ENCODE peak calls at places on chromosome X, in eight cellular contexts. One of them, this sample, is unnamed.

GRCh38 chrX:101025126-101025525 is 26.8 kb downstream of the TRMT2B start:
- DNase-seq in iris pigment epithelial cell: peak; percentile 32
- DNase-seq in immature natural killer cell: no peak
- DNase-seq in occipital lobe: no peak
- DNase-seq in activated CD4-positive, alpha-beta memory T cell treated with anti-CD3 and anti-CD28 coated beads for 36 hours: no peak
- DNase-seq in smooth muscle cell of the brain vasculature: no peak
- DNase-seq in Caco-2: no peak
- DNase-seq in colonic mucosa: no peak
- DNase-seq in this sample: no peak

GRCh38 chrX:52368368-52369055 is at the start of gene XAGE2:
- DNase-seq in iris pigment epithelial cell: no peak
- DNase-seq in immature natural killer cell: no peak
- DNase-seq in occipital lobe: no peak
- DNase-seq in activated CD4-positive, alpha-beta memory T cell treated with anti-CD3 and anti-CD28 coated beads for 36 hours: no peak
- DNase-seq in smooth muscle cell of the brain vasculature: no peak
- DNase-seq in Caco-2: peak; percentile 43
- DNase-seq in colonic mucosa: no peak
- DNase-seq in this sample: no peak

GRCh38 chrX:67544871-67545771 is 1.3 kb downstream of the AR start:
- DNase-seq in iris pigment epithelial cell: peak; percentile 49
- DNase-seq in immature natural killer cell: no peak
- DNase-seq in occipital lobe: no peak
- DNase-seq in activated CD4-positive, alpha-beta memory T cell treated with anti-CD3 and anti-CD28 coated beads for 36 hours: peak; percentile 10
- DNase-seq in smooth muscle cell of the brain vasculature: no peak
- DNase-seq in Caco-2: no peak
- DNase-seq in colonic mucosa: no peak
- DNase-seq in this sample: peak; percentile 79

GRCh38 chrX:49291615-49292337 is 11.7 kb upstream of the GAGE10 start:
- DNase-seq in iris pigment epithelial cell: peak; percentile 47
- DNase-seq in immature natural killer cell: peak; percentile 50
- DNase-seq in occipital lobe: no peak
- DNase-seq in activated CD4-positive, alpha-beta memory T cell treated with anti-CD3 and anti-CD28 coated beads for 36 hours: peak; percentile 79
- DNase-seq in smooth muscle cell of the brain vasculature: no peak
- DNase-seq in Caco-2: peak; percentile 51
- DNase-seq in colonic mucosa: peak; percentile 67
- DNase-seq in this sample: peak; percentile 38

GRCh38 chrX:155747520-155747919 is 133.6 kb upstream of the VAMP7 start:
- DNase-seq in iris pigment epithelial cell: peak; percentile 2
- DNase-seq in immature natural killer cell: no peak
- DNase-seq in occipital lobe: no peak
- DNase-seq in activated CD4-positive, alpha-beta memory T cell treated with anti-CD3 and anti-CD28 coated beads for 36 hours: no peak
- DNase-seq in smooth muscle cell of the brain vasculature: no peak
- DNase-seq in Caco-2: no peak
- DNase-seq in colonic mucosa: peak; percentile 73
- DNase-seq in this sample: no peak

GRCh38 chrX:108270739-108271396 is 167.4 kb downstream of the COL4A6 start:
- DNase-seq in iris pigment epithelial cell: peak; percentile 45
- DNase-seq in immature natural killer cell: no peak
- DNase-seq in occipital lobe: no peak
- DNase-seq in activated CD4-positive, alpha-beta memory T cell treated with anti-CD3 and anti-CD28 coated beads for 36 hours: no peak
- DNase-seq in smooth muscle cell of the brain vasculature: no peak
- DNase-seq in Caco-2: no peak
- DNase-seq in colonic mucosa: no peak
- DNase-seq in this sample: peak; percentile 83

GRCh38 chrX:45385767-45386166 is 185.1 kb upstream of the DIPK2B start:
- DNase-seq in iris pigment epithelial cell: peak; percentile 25
- DNase-seq in immature natural killer cell: no peak
- DNase-seq in occipital lobe: no peak
- DNase-seq in activated CD4-positive, alpha-beta memory T cell treated with anti-CD3 and anti-CD28 coated beads for 36 hours: no peak
- DNase-seq in smooth muscle cell of the brain vasculature: no peak
- DNase-seq in Caco-2: no peak
- DNase-seq in colonic mucosa: no peak
- DNase-seq in this sample: no peak

GRCh38 chrX:67893931-67894330 is 350.1 kb downstream of the AR start:
- DNase-seq in iris pigment epithelial cell: no peak
- DNase-seq in immature natural killer cell: no peak
- DNase-seq in occipital lobe: no peak
- DNase-seq in activated CD4-positive, alpha-beta memory T cell treated with anti-CD3 and anti-CD28 coated beads for 36 hours: no peak
- DNase-seq in smooth muscle cell of the brain vasculature: no peak
- DNase-seq in Caco-2: no peak
- DNase-seq in colonic mucosa: no peak
- DNase-seq in this sample: peak; percentile 0

GRCh38 chrX:13198762-13199064 is 121.1 kb downstream of the ATXN3L start:
- DNase-seq in iris pigment epithelial cell: no peak
- DNase-seq in immature natural killer cell: no peak
- DNase-seq in occipital lobe: no peak
- DNase-seq in activated CD4-positive, alpha-beta memory T cell treated with anti-CD3 and anti-CD28 coated beads for 36 hours: no peak
- DNase-seq in smooth muscle cell of the brain vasculature: no peak
- DNase-seq in Caco-2: no peak
- DNase-seq in colonic mucosa: no peak
- DNase-seq in this sample: no peak

GRCh38 chrX:150334998-150335397 is 28.1 kb upstream of the MAMLD1 start:
- DNase-seq in iris pigment epithelial cell: no peak
- DNase-seq in immature natural killer cell: no peak
- DNase-seq in occipital lobe: no peak
- DNase-seq in activated CD4-positive, alpha-beta memory T cell treated with anti-CD3 and anti-CD28 coated beads for 36 hours: no peak
- DNase-seq in smooth muscle cell of the brain vasculature: no peak
- DNase-seq in Caco-2: no peak
- DNase-seq in colonic mucosa: no peak
- DNase-seq in this sample: no peak

GRCh38 chrX:105564536-105564935 is 257.8 kb upstream of the NRK start:
- DNase-seq in iris pigment epithelial cell: peak; percentile 87
- DNase-seq in immature natural killer cell: no peak
- DNase-seq in occipital lobe: no peak
- DNase-seq in activated CD4-positive, alpha-beta memory T cell treated with anti-CD3 and anti-CD28 coated beads for 36 hours: no peak
- DNase-seq in smooth muscle cell of the brain vasculature: peak; percentile 46
- DNase-seq in Caco-2: no peak
- DNase-seq in colonic mucosa: no peak
- DNase-seq in this sample: peak; percentile 78

GRCh38 chrX:15737957-15738685 is at the start of gene CA5B:
- DNase-seq in iris pigment epithelial cell: peak; percentile 91
- DNase-seq in immature natural killer cell: peak; percentile 100
- DNase-seq in occipital lobe: peak; percentile 78
- DNase-seq in activated CD4-positive, alpha-beta memory T cell treated with anti-CD3 and anti-CD28 coated beads for 36 hours: peak; percentile 97
- DNase-seq in smooth muscle cell of the brain vasculature: peak; percentile 41
- DNase-seq in Caco-2: peak; percentile 85
- DNase-seq in colonic mucosa: peak; percentile 100
- DNase-seq in this sample: peak; percentile 79

GRCh38 chrX:134761788-134762187 is 103.5 kb upstream of the PLAC1 start:
- DNase-seq in iris pigment epithelial cell: peak; percentile 16
- DNase-seq in immature natural killer cell: no peak
- DNase-seq in occipital lobe: no peak
- DNase-seq in activated CD4-positive, alpha-beta memory T cell treated with anti-CD3 and anti-CD28 coated beads for 36 hours: peak; percentile 9
- DNase-seq in smooth muscle cell of the brain vasculature: no peak
- DNase-seq in Caco-2: no peak
- DNase-seq in colonic mucosa: no peak
- DNase-seq in this sample: no peak

GRCh38 chrX:132489256-132490085 is 633 bp upstream of the MBNL3 start:
- DNase-seq in iris pigment epithelial cell: peak; percentile 23
- DNase-seq in immature natural killer cell: peak; percentile 58
- DNase-seq in occipital lobe: no peak
- DNase-seq in activated CD4-positive, alpha-beta memory T cell treated with anti-CD3 and anti-CD28 coated beads for 36 hours: peak; percentile 49
- DNase-seq in smooth muscle cell of the brain vasculature: no peak
- DNase-seq in Caco-2: peak; percentile 71
- DNase-seq in colonic mucosa: peak; percentile 77
- DNase-seq in this sample: peak; percentile 57

GRCh38 chrX:7709845-7710244 is 133.1 kb upstream of the VCX start:
- DNase-seq in iris pigment epithelial cell: no peak
- DNase-seq in immature natural killer cell: no peak
- DNase-seq in occipital lobe: no peak
- DNase-seq in activated CD4-positive, alpha-beta memory T cell treated with anti-CD3 and anti-CD28 coated beads for 36 hours: no peak
- DNase-seq in smooth muscle cell of the brain vasculature: no peak
- DNase-seq in Caco-2: no peak
- DNase-seq in colonic mucosa: no peak
- DNase-seq in this sample: no peak

GRCh38 chrX:127037179-127037578 is 217.7 kb downstream of the PRR32 start:
- DNase-seq in iris pigment epithelial cell: no peak
- DNase-seq in immature natural killer cell: no peak
- DNase-seq in occipital lobe: no peak
- DNase-seq in activated CD4-positive, alpha-beta memory T cell treated with anti-CD3 and anti-CD28 coated beads for 36 hours: no peak
- DNase-seq in smooth muscle cell of the brain vasculature: no peak
- DNase-seq in Caco-2: no peak
- DNase-seq in colonic mucosa: no peak
- DNase-seq in this sample: no peak

GRCh38 chrX:72115380-72115779 is 16.3 kb downstream of the RTL5 start:
- DNase-seq in iris pigment epithelial cell: no peak
- DNase-seq in immature natural killer cell: no peak
- DNase-seq in occipital lobe: no peak
- DNase-seq in activated CD4-positive, alpha-beta memory T cell treated with anti-CD3 and anti-CD28 coated beads for 36 hours: no peak
- DNase-seq in smooth muscle cell of the brain vasculature: no peak
- DNase-seq in Caco-2: no peak
- DNase-seq in colonic mucosa: no peak
- DNase-seq in this sample: no peak

GRCh38 chrX:9701790-9702189 is 63.9 kb downstream of the GPR143 start:
- DNase-seq in iris pigment epithelial cell: no peak
- DNase-seq in immature natural killer cell: no peak
- DNase-seq in occipital lobe: no peak
- DNase-seq in activated CD4-positive, alpha-beta memory T cell treated with anti-CD3 and anti-CD28 coated beads for 36 hours: no peak
- DNase-seq in smooth muscle cell of the brain vasculature: no peak
- DNase-seq in Caco-2: no peak
- DNase-seq in colonic mucosa: no peak
- DNase-seq in this sample: no peak

GRCh38 chrX:50988649-50989048 is 78.1 kb downstream of the BMP15 start:
- DNase-seq in iris pigment epithelial cell: peak; percentile 41
- DNase-seq in immature natural killer cell: no peak
- DNase-seq in occipital lobe: peak; percentile 0
- DNase-seq in activated CD4-positive, alpha-beta memory T cell treated with anti-CD3 and anti-CD28 coated beads for 36 hours: peak; percentile 9
- DNase-seq in smooth muscle cell of the brain vasculature: peak; percentile 1
- DNase-seq in Caco-2: no peak
- DNase-seq in colonic mucosa: peak; percentile 22
- DNase-seq in this sample: peak; percentile 18

GRCh38 chrX:16251782-16252181 is 84.5 kb downstream of the MAGEB17 start:
- DNase-seq in iris pigment epithelial cell: no peak
- DNase-seq in immature natural killer cell: no peak
- DNase-seq in occipital lobe: no peak
- DNase-seq in activated CD4-positive, alpha-beta memory T cell treated with anti-CD3 and anti-CD28 coated beads for 36 hours: no peak
- DNase-seq in smooth muscle cell of the brain vasculature: no peak
- DNase-seq in Caco-2: no peak
- DNase-seq in colonic mucosa: no peak
- DNase-seq in this sample: no peak

GRCh38 chrX:39848243-39848642 is 249.5 kb downstream of the BCOR start:
- DNase-seq in iris pigment epithelial cell: peak; percentile 44
- DNase-seq in immature natural killer cell: no peak
- DNase-seq in occipital lobe: no peak
- DNase-seq in activated CD4-positive, alpha-beta memory T cell treated with anti-CD3 and anti-CD28 coated beads for 36 hours: no peak
- DNase-seq in smooth muscle cell of the brain vasculature: no peak
- DNase-seq in Caco-2: no peak
- DNase-seq in colonic mucosa: no peak
- DNase-seq in this sample: peak; percentile 56

GRCh38 chrX:115968436-115969252 is 201.9 kb upstream of the AGTR2 start:
- DNase-seq in iris pigment epithelial cell: peak; percentile 31
- DNase-seq in immature natural killer cell: no peak
- DNase-seq in occipital lobe: peak; percentile 42
- DNase-seq in activated CD4-positive, alpha-beta memory T cell treated with anti-CD3 and anti-CD28 coated beads for 36 hours: no peak
- DNase-seq in smooth muscle cell of the brain vasculature: no peak
- DNase-seq in Caco-2: no peak
- DNase-seq in colonic mucosa: peak; percentile 59
- DNase-seq in this sample: peak; percentile 66